ENCODE peak calls at places on chromosomes 6 and 20, in eight cellular contexts. T is GM23248; F is left ventricle myocardium inferior; L is SJSA1; Z is OCI-LY7; R is brain microvascular endothelial cell; I is CD8-positive, alpha-beta memory T cell; X is naive thymus-derived CD4-positive, alpha-beta T cell. S is an unnamed sample.
A peak's percentile ranks its signal among the peaks of the same experiment; 100 is the strongest.

GRCh38 chr20:32651537-32651936 is 22.2 kb downstream of the C20orf203 start:
- DNase-seq in T (no peak), F (no peak), L (no peak), Z (peak; percentile 20), R (no peak), I (no peak), X (no peak), S (no peak)

GRCh38 chr20:9927224-9927623 is 88.3 kb upstream of the PAK5 start:
- DNase-seq in T (peak; percentile 16), F (no peak), L (no peak), Z (no peak), R (no peak), I (no peak), X (no peak), S (no peak)

GRCh38 chr20:36861875-36862801 is 13.8 kb upstream of the TLDC2 start:
- DNase-seq in T (peak; percentile 95), F (peak; percentile 90), L (peak; percentile 90), Z (no peak), R (peak; percentile 70), I (no peak), X (no peak), S (no peak)

GRCh38 chr6:46203388-46203787 is 32.6 kb upstream of the ENPP5 start:
- DNase-seq in T (peak; percentile 9), F (no peak), L (no peak), Z (no peak), R (no peak), I (no peak), X (no peak), S (no peak)

GRCh38 chr6:126117251-126117650 is 130.9 kb downstream of the TRMT11 start:
- DNase-seq in T (peak; percentile 28), F (no peak), L (no peak), Z (no peak), R (no peak), I (no peak), X (no peak), S (no peak)

GRCh38 chr20:50477260-50477659 is 32.9 kb upstream of the PTPN1 start:
- DNase-seq in T (no peak), F (no peak), L (no peak), Z (no peak), R (no peak), I (no peak), X (no peak), S (no peak)

GRCh38 chr20:49320460-49320859 is 42.6 kb upstream of the ZNFX1 start:
- DNase-seq in T (peak; percentile 74), F (no peak), L (peak; percentile 12), Z (peak; percentile 9), R (peak; percentile 49), I (no peak), X (no peak), S (no peak)

GRCh38 chr6:61168878-61169277 is 1117.1 kb downstream of the KHDRBS2 start:
- DNase-seq in T (no peak), F (no peak), L (no peak), Z (no peak), R (no peak), I (no peak), X (no peak), S (no peak)

GRCh38 chr6:49121970-49122369 is 341.1 kb downstream of the MMUT start:
- DNase-seq in T (no peak), F (no peak), L (no peak), Z (no peak), R (no peak), I (no peak), X (no peak), S (no peak)

GRCh38 chr20:44026932-44027685 is 112.5 kb downstream of the TOX2 start:
- DNase-seq in T (peak; percentile 53), F (no peak), L (no peak), Z (no peak), R (no peak), I (no peak), X (no peak), S (no peak)

GRCh38 chr6:31354788-31355539 is 2.0 kb downstream of the HLA-B start:
- DNase-seq in T (no peak), F (no peak), L (no peak), Z (no peak), R (no peak), I (peak; percentile 14), X (no peak), S (peak; percentile 31)

GRCh38 chr6:6246539-6246938 is 73.9 kb downstream of the F13A1 start:
- DNase-seq in T (no peak), F (no peak), L (no peak), Z (peak; percentile 90), R (no peak), I (no peak), X (no peak), S (no peak)

GRCh38 chr6:109925060-109925459 is 53.1 kb upstream of the GPR6 start:
- DNase-seq in T (no peak), F (no peak), L (no peak), Z (no peak), R (no peak), I (no peak), X (no peak), S (no peak)

GRCh38 chr20:39778847-39779641 is 816.9 kb downstream of the DHX35 start:
- DNase-seq in T (peak; percentile 24), F (no peak), L (no peak), Z (no peak), R (no peak), I (no peak), X (no peak), S (no peak)

GRCh38 chr6:158038291-158039177 is 56.9 kb downstream of the SYNJ2 start:
- DNase-seq in T (no peak), F (peak; percentile 10), L (no peak), Z (no peak), R (no peak), I (no peak), X (no peak), S (no peak)

GRCh38 chr20:21505161-21505809 is 8.6 kb downstream of the NKX2-2 start:
- DNase-seq in T (peak; percentile 69), F (peak; percentile 48), L (no peak), Z (peak; percentile 60), R (peak; percentile 29), I (peak; percentile 58), X (peak; percentile 86), S (peak; percentile 66)

GRCh38 chr6:128005009-128005408 is 104.2 kb upstream of the THEMIS start:
- DNase-seq in T (no peak), F (no peak), L (no peak), Z (no peak), R (no peak), I (no peak), X (no peak), S (no peak)

GRCh38 chr20:34883809-34884208 is 7.4 kb downstream of the ACSS2 start:
- DNase-seq in T (no peak), F (no peak), L (no peak), Z (no peak), R (no peak), I (no peak), X (no peak), S (no peak)

GRCh38 chr6:26600759-26601158 is 4.0 kb downstream of the ABT1 start:
- DNase-seq in T (no peak), F (no peak), L (no peak), Z (no peak), R (no peak), I (no peak), X (no peak), S (no peak)

GRCh38 chr6:42766163-42766670 is 15.6 kb upstream of the BICRAL start:
- DNase-seq in T (peak; percentile 88), F (no peak), L (peak; percentile 81), Z (no peak), R (peak; percentile 65), I (no peak), X (no peak), S (no peak)
- H3K27ac ChIP-seq in T (peak overlapping the region; percentile 62), F (no peak overlapping the region), L (peak overlapping the region; percentile 61), Z (no peak overlapping the region), R (no peak overlapping the region), I (no peak overlapping the region), X (no peak overlapping the region), S (no peak overlapping the region)

GRCh38 chr6:52326540-52327364 is 35.2 kb upstream of the PAQR8 start:
- DNase-seq in T (no peak), F (no peak), L (no peak), Z (no peak), R (no peak), I (no peak), X (no peak), S (no peak)
- H3K4me3 ChIP-seq in T (no peak overlapping the region), F (no peak overlapping the region), L (no peak overlapping the region), Z (no peak overlapping the region), R (no peak overlapping the region), I (no peak overlapping the region), X (no peak overlapping the region), S (no peak overlapping the region)

DNA sequence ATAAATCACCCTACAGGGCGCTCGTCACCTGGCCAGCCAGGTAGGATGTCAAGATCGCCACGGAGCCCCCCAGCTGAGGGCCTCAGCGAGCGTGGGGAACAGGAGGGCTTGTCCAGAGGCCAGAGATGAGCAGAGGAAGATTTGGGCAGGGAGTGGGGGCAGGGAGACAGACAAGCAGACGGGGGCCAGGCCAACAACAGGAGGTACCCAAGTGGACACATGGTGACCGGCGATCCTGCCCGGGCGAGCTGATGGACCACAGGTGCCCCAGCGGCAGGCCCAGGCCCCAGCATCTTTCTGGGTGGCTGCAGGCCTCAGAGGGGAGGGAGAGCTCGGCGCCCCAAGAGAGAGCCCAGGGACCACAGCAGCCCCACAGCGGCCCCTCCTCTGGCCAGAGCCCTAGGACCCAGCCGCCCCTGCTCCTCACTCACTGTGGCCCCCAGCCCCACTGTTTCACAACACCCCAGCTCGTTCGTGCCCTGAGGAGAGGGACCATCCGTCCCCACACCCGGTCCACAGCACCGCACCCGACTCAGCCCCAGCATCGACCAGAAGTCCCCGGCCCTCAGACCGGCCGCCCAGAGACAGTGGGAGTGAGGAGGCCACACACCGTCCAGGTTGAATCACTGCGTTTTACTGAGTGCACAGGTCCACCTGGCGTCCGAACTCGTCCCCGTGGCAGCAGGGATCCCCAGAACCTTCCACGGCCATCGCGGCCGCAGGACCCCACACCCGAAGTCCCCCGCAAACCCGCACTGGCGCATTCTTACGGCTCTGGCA is 38.6 kb upstream of the CHRNA4 start:
- DNase-seq in T (no peak), F (no peak), L (no peak), Z (no peak), R (no peak), I (no peak), X (no peak), S (no peak)
- H3K27ac ChIP-seq in T (no peak overlapping the region), F (no peak overlapping the region), L (no peak overlapping the region), Z (no peak overlapping the region), R (no peak overlapping the region), I (no peak overlapping the region), X (no peak overlapping the region), S (no peak overlapping the region)

GRCh38 chr6:85865665-85866372 is 223.1 kb upstream of the SYNCRIP start:
- DNase-seq in T (peak; percentile 83), F (no peak), L (peak; percentile 80), Z (no peak), R (peak; percentile 66), I (no peak), X (no peak), S (no peak)

GRCh38 chr6:85866373-85866740 is 223.7 kb upstream of the SYNCRIP start:
- DNase-seq in T (peak; percentile 53), F (no peak), L (no peak), Z (no peak), R (no peak), I (no peak), X (no peak), S (no peak)

GRCh38 chr6:85867595-85867994 is 224.9 kb upstream of the SYNCRIP start:
- DNase-seq in T (no peak), F (no peak), L (no peak), Z (no peak), R (no peak), I (no peak), X (no peak), S (no peak)

GRCh38 chr6:85866758-85867401 is 224.2 kb upstream of the SYNCRIP start:
- DNase-seq in T (peak; percentile 2), F (no peak), L (no peak), Z (no peak), R (no peak), I (no peak), X (no peak), S (no peak)

GRCh38 chr6:85864453-85865401 is 222.0 kb upstream of the SYNCRIP start:
- DNase-seq in T (peak; percentile 34), F (no peak), L (peak; percentile 11), Z (no peak), R (no peak), I (no peak), X (no peak), S (no peak)
- H3K4me3 ChIP-seq in T (peak overlapping the region; percentile 81), F (peak overlapping the region; percentile 58), L (no peak overlapping the region), Z (no peak overlapping the region), R (no peak overlapping the region), I (no peak overlapping the region), X (no peak overlapping the region), S (no peak overlapping the region)